ENCODE peak calls at places on chromosomes 1 and 21, in six cellular contexts. V is Panc1, H is ovary, L is lung, R is body of pancreas, X is tibial nerve. G is an unnamed sample. For H3K9me3, the result is how much of the 10 kb centered on the place peaks cover.

GRCh38 chr1:235139315-235139714 is 10.7 kb upstream of the TOMM20 start:
- DNase-seq in V (no peak), H (no peak), L (no peak), R (no peak), X (no peak), G (no peak)

GRCh38 chr1:17287377-17287776 is 20.6 kb upstream of the PADI4 start:
- DNase-seq in V (peak), H (no peak), L (no peak), R (no peak), X (no peak), G (peak)

GRCh38 chr21:23936224-23936623 is 1671.1 kb downstream of the MRPL39 start:
- DNase-seq in V (no peak), H (no peak), L (no peak), R (peak), X (no peak), G (no peak)

GRCh38 chr1:102790997-102791396 is 317.3 kb downstream of the COL11A1 start:
- DNase-seq in V (no peak), H (no peak), L (no peak), R (no peak), X (no peak), G (no peak)

GRCh38 chr1:57206038-57206437 is 217.8 kb downstream of the DAB1 start:
- DNase-seq in V (no peak), H (no peak), L (no peak), R (no peak), X (no peak), G (no peak)

GRCh38 chr1:212498243-212498642 is 65.5 kb downstream of the NENF start:
- DNase-seq in V (no peak), H (no peak), L (peak), R (peak), X (no peak), G (no peak)

GRCh38 chr1:17618558-17619247 is 79.2 kb downstream of the ARHGEF10L start:
- DNase-seq in V (no peak), H (no peak), L (no peak), R (no peak), X (no peak), G (no peak)

GRCh38 chr21:14358775-14359174 is 24.2 kb downstream of the HSPA13 start:
- DNase-seq in V (no peak), H (no peak), L (no peak), R (no peak), X (no peak), G (no peak)

GRCh38 chr1:24111998-24112380 is at the start of gene MYOM3:
- DNase-seq in V (no peak), H (no peak), L (no peak), R (no peak), X (no peak), G (peak)

GRCh38 chr1:232291681-232292080 is 338.3 kb downstream of the SIPA1L2 start:
- DNase-seq in V (no peak), H (no peak), L (no peak), R (no peak), X (peak), G (no peak)

GRCh38 chr1:200628223-200628868 is 7.8 kb upstream of the KIF14 start:
- DNase-seq in V (no peak), H (no peak), L (no peak), R (peak), X (no peak), G (peak)

GRCh38 chr1:54805466-54805865 is 4.3 kb upstream of the TTC22 start:
- DNase-seq in V (no peak), H (no peak), L (no peak), R (no peak), X (no peak), G (no peak)

GRCh38 chr1:55211909-55212308 is 3.3 kb downstream of the USP24 start:
- DNase-seq in V (no peak), H (no peak), L (no peak), R (no peak), X (no peak), G (no peak)

GRCh38 chr1:86200901-86201300 is 44.3 kb upstream of the COL24A1 start:
- DNase-seq in V (no peak), H (no peak), L (no peak), R (no peak), X (no peak), G (no peak)

GRCh38 chr1:207076181-207076949 is 12.3 kb upstream of the C4BPB start:
- DNase-seq in V (no peak), H (no peak), L (no peak), R (no peak), X (no peak), G (no peak)

GRCh38 chr21:42123509-42123908 is 52.4 kb downstream of the UMODL1 start:
- DNase-seq in V (no peak), H (no peak), L (no peak), R (no peak), X (no peak), G (no peak)
- H3K4me3 ChIP-seq in V (no peak), H (no peak), L (no peak), R (no peak), X (no peak), G (no peak)

GRCh38 chr21:7952648-7953047 is 2568.7 kb upstream of the TPTE start:
- DNase-seq in V (no peak), H (no peak), L (no peak), R (no peak), X (no peak), G (no peak)
- H3K9me3 ChIP-seq in V (under half), H (under half), L (half or more), R (under half), X (under half), G (under half)

GRCh38 chr1:143660354-143660941 is 311.3 kb downstream of the FAM72C start:
- DNase-seq in V (no peak), H (peak), L (no peak), R (no peak), X (no peak), G (no peak)

GRCh38 chr1:143665606-143666005 is 306.2 kb downstream of the FAM72C start:
- DNase-seq in V (no peak), H (no peak), L (no peak), R (no peak), X (no peak), G (no peak)

DNA sequence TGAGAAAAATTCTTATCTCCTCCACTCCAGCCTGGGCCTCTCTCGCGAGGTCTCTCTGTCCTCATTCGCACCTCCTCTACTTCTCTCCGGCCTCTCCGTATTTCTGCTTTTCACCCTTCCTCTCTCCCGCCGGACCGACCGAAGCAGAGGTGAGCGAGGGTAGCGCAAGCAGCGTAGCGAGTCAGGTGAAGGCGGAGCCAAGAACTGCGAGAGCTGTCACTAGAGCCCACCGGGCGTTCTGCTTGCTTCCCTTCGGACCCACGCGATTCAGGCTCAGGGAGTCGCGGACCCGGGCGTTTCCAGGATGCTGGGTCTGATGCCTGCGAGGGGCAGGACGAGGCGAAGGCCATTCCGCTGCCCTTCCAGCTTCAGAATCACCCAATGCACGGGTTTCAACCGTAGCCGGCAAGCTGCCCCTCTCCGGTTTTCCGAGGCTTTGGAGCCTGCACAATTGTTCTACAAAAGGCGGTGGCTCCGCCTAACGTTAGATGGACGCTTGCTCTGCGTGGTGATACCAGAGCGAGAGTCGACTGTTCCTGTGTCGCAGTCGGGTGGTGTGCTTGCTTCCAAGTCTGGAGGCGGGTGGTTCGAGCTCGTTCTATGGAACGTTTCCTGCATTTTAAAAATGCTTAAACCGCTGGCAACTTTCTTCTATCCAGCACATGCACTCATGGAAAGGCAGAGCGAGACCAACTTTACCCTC is 310.2 kb downstream of the FAM72C start:
- DNase-seq in V (no peak), H (no peak), L (no peak), R (no peak), X (no peak), G (no peak)
- H3K4me3 ChIP-seq in V (no peak), H (no peak), L (no peak), R (no peak), X (peak), G (no peak)

GRCh38 chr21:29315155-29315749 is 16.5 kb downstream of the BACH1 start:
- DNase-seq in V (no peak), H (no peak), L (no peak), R (no peak), X (no peak), G (no peak)
- H3K9me3 ChIP-seq in V (under half), H (under half), L (under half), R (under half), X (under half), G (under half)

GRCh38 chr1:143667730-143668129 is 304.1 kb downstream of the FAM72C start:
- DNase-seq in V (no peak), H (no peak), L (no peak), R (no peak), X (no peak), G (no peak)

GRCh38 chr1:143666851-143667250 is 304.9 kb downstream of the FAM72C start:
- DNase-seq in V (no peak), H (no peak), L (no peak), R (no peak), X (no peak), G (no peak)
- H3K4me3 ChIP-seq in V (no peak), H (no peak), L (no peak), R (no peak), X (no peak), G (no peak)

GRCh38 chr1:222704260-222704659 is 8.0 kb downstream of the AIDA start:
- DNase-seq in V (no peak), H (no peak), L (no peak), R (no peak), X (no peak), G (no peak)

GRCh38 chr1:222697203-222697602 is 15.1 kb downstream of the AIDA start:
- DNase-seq in V (no peak), H (no peak), L (no peak), R (no peak), X (no peak), G (no peak)

GRCh38 chr1:222697858-222698257 is 14.4 kb downstream of the AIDA start:
- DNase-seq in V (no peak), H (no peak), L (no peak), R (no peak), X (no peak), G (no peak)

GRCh38 chr1:222706815-222707214 is 5.5 kb downstream of the AIDA start:
- DNase-seq in V (no peak), H (no peak), L (no peak), R (no peak), X (no peak), G (no peak)

GRCh38 chr1:222702210-222702609 is 10.1 kb downstream of the AIDA start:
- DNase-seq in V (no peak), H (no peak), L (no peak), R (no peak), X (no peak), G (no peak)
- H3K9me3 ChIP-seq in V (under half), H (under half), L (under half), R (under half), X (under half), G (under half)

GRCh38 chr1:244665771-244666217 is 12.9 kb downstream of the DESI2 start:
- DNase-seq in V (no peak), H (no peak), L (no peak), R (no peak), X (no peak), G (no peak)
- H3K4me3 ChIP-seq in V (no peak), H (no peak), L (no peak), R (no peak), X (no peak), G (no peak)

GRCh38 chr21:9735421-9735961 is 785.9 kb upstream of the TPTE start:
- DNase-seq in V (no peak), H (no peak), L (peak), R (no peak), X (no peak), G (peak)

GRCh38 chr21:9739240-9739639 is 782.1 kb upstream of the TPTE start:
- DNase-seq in V (no peak), H (no peak), L (peak), R (no peak), X (no peak), G (no peak)

GRCh38 chr21:9738527-9738926 is 782.9 kb upstream of the TPTE start:
- DNase-seq in V (no peak), H (no peak), L (peak), R (no peak), X (no peak), G (no peak)

GRCh38 chr21:9737871-9738520 is 783.4 kb upstream of the TPTE start:
- DNase-seq in V (no peak), H (no peak), L (peak), R (no peak), X (no peak), G (no peak)

DNA sequence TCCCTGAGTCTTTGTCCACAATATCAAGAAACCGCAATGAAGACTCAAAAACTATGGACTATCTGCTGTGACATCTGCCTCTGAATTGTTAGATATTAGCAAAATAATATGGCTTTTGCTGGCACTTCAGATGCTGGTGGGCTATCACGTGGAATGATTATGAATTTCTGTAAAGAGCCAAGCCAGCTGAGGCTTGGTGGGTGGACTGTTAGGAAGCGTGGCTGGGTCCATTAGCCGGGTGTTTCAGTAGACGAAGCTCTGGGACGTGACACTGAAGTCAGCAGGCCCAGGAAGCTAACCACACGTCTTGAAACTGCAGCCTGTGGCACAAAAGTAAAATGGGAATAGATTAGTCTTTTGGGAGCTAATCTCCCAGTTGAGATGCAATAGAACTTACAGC is 780.0 kb upstream of the TPTE start:
- DNase-seq in V (no peak), H (no peak), L (peak), R (no peak), X (no peak), G (no peak)
- H3K9me3 ChIP-seq in V (under half), H (under half), L (under half), R (under half), X (under half), G (under half)

DNA sequence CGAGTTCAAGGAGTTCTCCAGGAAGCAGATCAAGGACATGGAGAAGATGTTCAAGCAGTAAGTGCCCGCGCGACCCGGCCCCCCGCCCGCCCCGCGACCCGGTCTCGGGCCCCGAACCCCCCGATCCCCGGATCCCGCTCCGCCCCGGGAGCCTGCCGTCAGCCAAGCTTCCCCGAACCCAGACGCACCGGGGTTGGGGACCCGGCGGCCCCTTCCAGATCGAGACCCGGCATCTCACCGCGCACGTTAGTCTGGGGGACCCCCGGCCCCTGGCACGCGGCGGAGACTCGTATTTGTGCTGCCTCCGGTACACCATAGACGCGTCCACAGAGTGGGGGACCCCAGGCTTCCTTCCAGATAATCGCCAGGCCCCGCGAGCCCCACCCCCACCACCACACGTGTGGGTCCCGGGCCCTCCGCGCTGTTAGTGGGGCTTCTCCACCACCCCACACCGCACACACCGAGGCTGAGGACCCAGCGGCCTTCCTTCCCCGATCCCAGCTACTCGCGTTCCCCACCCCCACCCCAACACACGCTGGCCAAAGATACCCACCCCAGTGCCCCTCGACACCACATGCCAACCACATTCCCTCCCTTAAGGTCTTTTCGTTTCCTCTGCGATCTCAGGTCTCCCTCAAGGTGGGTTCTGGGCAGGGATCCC is 665 bp downstream of the EFHD2 start:
- DNase-seq in V (no peak), H (no peak), L (no peak), R (no peak), X (no peak), G (peak)
- H3K4me3 ChIP-seq in V (peak), H (peak), L (peak), R (peak), X (peak), G (peak)

GRCh38 chr1:228243093-228243492 is 35.2 kb downstream of the OBSCN start:
- DNase-seq in V (no peak), H (no peak), L (no peak), R (no peak), X (no peak), G (no peak)
- H3K9me3 ChIP-seq in V (half or more), H (under half), L (under half), R (under half), X (under half), G (half or more)